ENCODE peak calls at places on chromosomes 7 and 10, in ten cellular contexts. S is colonic mucosa, A is transverse colon, T is heart right ventricle, Z is HCT116, F is mammary epithelial cell, B is left ventricle myocardium inferior, V is heart left ventricle, L is hepatocyte, C is Panc1. U is an unnamed sample. For H3K4me1, the result is how much of the 10 kb centered on the place peaks cover.

GRCh38 chr7:2477447-2478386 is 1.5 kb upstream of the GRIFIN start:
- DNase-seq in Z (peak), S (peak), A (peak), F (peak), T (peak), B (peak), L (peak), V (peak), C (no peak), U (peak)

GRCh38 chr10:93106631-93107072 is 33.0 kb downstream of the CYP26A1 start:
- DNase-seq in A (no peak), L (no peak), C (no peak), T (no peak), Z (no peak), V (no peak), F (no peak), S (no peak), B (no peak), U (no peak)

GRCh38 chr7:150735596-150736358 is 1.4 kb upstream of the GIMAP5 start:
- DNase-seq in A (no peak), L (no peak), B (no peak), T (no peak), V (no peak), S (no peak), C (no peak), F (no peak), Z (no peak), U (no peak)

GRCh38 chr10:86661161-86662025 is 6.9 kb upstream of the LDB3 start:
- DNase-seq in V (peak), F (peak), T (peak), Z (no peak), L (no peak), A (no peak), C (no peak), B (peak), S (no peak), U (no peak)

GRCh38 chr7:41448104-41448503 is 254.8 kb downstream of the INHBA start:
- DNase-seq in B (no peak), F (no peak), Z (no peak), L (no peak), A (no peak), S (no peak), T (no peak), C (no peak), V (no peak), U (no peak)

GRCh38 chr10:114374141-114374791 is 30.0 kb downstream of the AFAP1L2 start:
- DNase-seq in A (peak), L (peak), V (peak), T (peak), S (peak), B (peak), Z (no peak), C (no peak), F (no peak), U (no peak)

GRCh38 chr10:68301790-68302502 is 29.9 kb upstream of the HNRNPH3 start:
- DNase-seq in Z (peak), F (peak), L (peak), V (no peak), B (no peak), T (no peak), A (no peak), S (no peak), C (peak), U (no peak)

GRCh38 chr7:151745090-151745638 is 131.8 kb downstream of the PRKAG2 start:
- DNase-seq in V (peak), B (peak), A (peak), T (peak), C (peak), F (peak), L (peak), S (peak), Z (peak), U (peak)

GRCh38 chr10:31947144-31947926 is 18.7 kb upstream of the ARHGAP12 start:
- DNase-seq in S (peak), A (no peak), L (peak), T (peak), B (no peak), F (peak), C (no peak), V (no peak), Z (peak), U (peak)

GRCh38 chr7:70630647-70631457 is 501.1 kb upstream of the GALNT17 start:
- DNase-seq in S (no peak), Z (no peak), B (peak), V (peak), L (peak), C (no peak), T (no peak), F (no peak), A (no peak), U (peak)

GRCh38 chr10:100774876-100775275 is 29.5 kb downstream of the PAX2 start:
- DNase-seq in B (no peak), V (no peak), Z (no peak), L (no peak), A (no peak), S (no peak), F (no peak), C (no peak), T (no peak), U (no peak)

GRCh38 chr7:118013252-118014010 is 140.2 kb upstream of the CTTNBP2 start:
- DNase-seq in F (no peak), L (no peak), Z (no peak), T (no peak), A (no peak), S (no peak), B (no peak), C (no peak), V (no peak), U (no peak)

GRCh38 chr10:50618624-50619023 is 5.1 kb downstream of the SGMS1 start:
- DNase-seq in A (no peak), B (no peak), S (no peak), F (peak), V (no peak), T (no peak), C (no peak), Z (no peak), L (no peak), U (no peak)

GRCh38 chr7:106613861-106614560 is 46.9 kb downstream of the CCDC71L start:
- DNase-seq in F (no peak), C (no peak), V (no peak), B (no peak), T (no peak), L (no peak), A (no peak), S (no peak), Z (no peak), U (no peak)

GRCh38 chr7:106071356-106071998 is 40.6 kb downstream of the SYPL1 start:
- DNase-seq in F (no peak), C (no peak), Z (no peak), A (peak), T (no peak), V (no peak), B (no peak), L (no peak), S (peak), U (no peak)

GRCh38 chr10:10320981-10321380 is 696.7 kb upstream of the CELF2 start:
- DNase-seq in F (peak), B (no peak), A (no peak), T (no peak), S (no peak), L (no peak), V (no peak), C (no peak), Z (no peak), U (no peak)

GRCh38 chr10:393346-393745 is 258.1 kb downstream of the ZMYND11 start:
- DNase-seq in L (no peak), Z (no peak), T (no peak), V (no peak), C (no peak), B (no peak), S (no peak), A (no peak), F (no peak), U (peak)

GRCh38 chr7:2952316-2952715 is 91.4 kb downstream of the CARD11 start:
- DNase-seq in Z (no peak), F (no peak), L (no peak), C (no peak), A (no peak), S (no peak), T (no peak), B (no peak), V (no peak), U (peak)

GRCh38 chr10:84681781-84682180 is 353.4 kb downstream of the CCSER2 start:
- DNase-seq in V (no peak), B (no peak), Z (no peak), F (no peak), S (no peak), C (no peak), T (no peak), L (no peak), A (no peak), U (no peak)

GRCh38 chr7:106287786-106288185 is 3.0 kb upstream of the NAMPT start:
- DNase-seq in C (no peak), A (peak), L (no peak), S (peak), F (no peak), V (no peak), Z (no peak), T (no peak), B (no peak), U (no peak)

DNA sequence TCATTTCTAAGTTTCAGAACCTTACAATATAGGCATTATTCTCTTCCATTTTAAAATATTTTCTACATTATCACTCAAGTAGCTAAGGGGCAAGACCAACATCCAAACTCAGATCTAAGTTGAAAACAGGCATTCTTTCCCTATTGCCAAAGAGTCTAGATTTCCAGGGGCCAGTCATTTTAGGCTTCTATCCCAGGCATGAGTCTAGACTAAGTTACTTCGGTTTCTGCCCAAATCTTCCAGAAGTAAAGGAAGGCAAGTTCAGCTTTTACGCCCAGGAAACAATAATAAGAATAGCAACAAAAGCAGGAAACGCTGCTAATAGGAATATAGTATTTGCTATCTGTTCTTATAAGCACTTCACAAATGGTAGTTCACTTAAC is 189.9 kb downstream of the DGKI start:
- DNase-seq in B (no peak), V (no peak), T (no peak), L (no peak), Z (no peak), S (no peak), C (no peak), F (no peak), A (no peak), U (no peak)
- H3K27ac ChIP-seq in B (peak), V (no peak), T (peak), L (no peak), Z (no peak), S (no peak), C (no peak), F (no peak), A (no peak), U (peak)

GRCh38 chr7:831596-832291 is 532 bp upstream of the SUN1 start:
- DNase-seq in B (no peak), S (no peak), L (peak), Z (peak), V (no peak), F (peak), A (no peak), T (no peak), C (peak), U (no peak)
- H3K4me1 ChIP-seq in B (half or more), S (under half), L (under half), Z (under half), V (half or more), F (half or more), A (under half), T (half or more), C (under half), U (half or more)

DNA sequence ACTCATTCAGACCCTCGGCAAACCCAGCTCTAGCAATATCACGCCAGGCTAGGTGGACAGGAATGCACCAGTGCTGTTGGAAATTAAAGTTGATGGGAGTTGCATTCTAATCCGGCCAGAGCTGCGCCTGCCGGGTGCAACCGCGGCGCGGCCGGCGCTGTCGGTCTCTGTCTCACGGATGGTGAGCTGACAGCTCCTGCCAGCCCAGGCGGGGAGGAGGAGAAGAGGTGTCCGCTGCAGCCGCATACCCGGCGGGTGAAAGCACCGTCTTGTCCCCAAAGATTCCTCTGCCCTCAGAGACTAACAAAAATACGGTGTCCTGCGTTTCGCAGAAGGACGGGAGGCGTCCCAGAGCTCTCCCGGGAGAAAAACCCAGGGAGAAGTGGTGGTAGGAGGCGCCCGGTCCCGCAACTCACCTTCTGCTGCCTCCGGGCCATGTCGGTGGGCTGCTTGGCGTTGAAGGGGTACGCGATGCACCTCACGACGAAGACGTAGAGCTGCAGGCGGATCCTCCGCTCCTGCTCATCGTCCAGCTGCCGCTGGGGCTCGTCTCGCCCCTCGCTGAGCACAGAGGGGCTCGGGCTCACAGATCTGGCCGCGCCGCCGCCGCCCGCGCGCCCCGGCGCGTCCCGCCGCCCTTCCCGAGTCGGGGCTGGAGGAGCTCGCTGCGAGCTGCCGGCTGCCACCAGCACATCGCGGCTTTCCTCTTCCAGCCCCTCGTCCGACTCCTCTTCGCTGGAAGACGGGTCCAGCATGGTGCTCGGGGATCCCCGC is 490 bp downstream of the CADPS2 start:
- DNase-seq in F (peak), A (peak), T (peak), B (peak), Z (no peak), V (peak), C (no peak), S (peak), L (peak), U (peak)
- TF ChIP-seq CTCF in F (no peak), A (peak), T (no peak), B (peak), Z (no peak), V (no peak), C (no peak), S (no peak), L (no peak), U (no peak)

GRCh38 chr7:101880536-101881443 is 63.4 kb downstream of the CUX1 start:
- DNase-seq in F (peak), L (no peak), T (no peak), C (peak), A (no peak), B (no peak), Z (no peak), V (no peak), S (no peak), U (no peak)
- H3K27ac ChIP-seq in F (peak), L (peak), T (peak), C (peak), A (peak), B (peak), Z (no peak), V (peak), S (peak), U (peak)

DNA sequence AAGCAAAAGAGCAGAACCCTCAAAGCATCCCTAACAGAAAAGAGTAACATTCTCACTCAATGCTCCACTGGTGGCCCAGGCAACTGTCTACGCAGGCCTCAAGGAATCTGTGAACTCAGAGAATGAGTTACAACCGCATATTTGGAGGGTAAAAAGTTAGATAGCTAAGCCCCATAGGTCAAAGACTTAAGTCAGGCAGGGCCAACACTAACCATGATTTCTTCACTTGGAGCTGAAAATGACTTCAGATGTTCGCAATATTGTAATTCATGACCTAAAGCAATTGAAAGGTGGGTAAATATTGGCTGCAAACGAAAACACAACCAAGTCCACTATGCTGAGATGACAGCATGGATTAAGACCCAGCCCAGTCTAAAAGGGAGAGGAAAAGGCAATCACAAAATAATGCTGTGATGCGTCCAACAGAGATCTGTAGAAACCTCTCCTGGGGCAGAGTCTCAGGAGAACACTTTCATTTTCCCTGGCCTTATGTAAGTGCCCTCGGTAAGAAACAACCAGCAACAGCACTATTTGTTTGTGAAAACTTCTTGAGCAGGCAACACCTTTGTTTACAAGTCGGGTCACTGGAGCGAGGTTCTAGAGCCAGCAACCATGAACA is 176.5 kb downstream of the TNS3 start:
- DNase-seq in L (no peak), B (no peak), C (no peak), S (no peak), Z (no peak), F (no peak), A (no peak), V (no peak), T (no peak), U (no peak)
- H3K4me1 ChIP-seq in L (under half), B (under half), C (half or more), S (under half), Z (under half), F (under half), A (under half), V (under half), T (under half), U (under half)

GRCh38 chr10:17476073-17476472 is 21.7 kb upstream of the ST8SIA6 start:
- DNase-seq in F (no peak), T (no peak), A (no peak), Z (no peak), L (no peak), B (no peak), V (no peak), S (no peak), C (no peak), U (no peak)

GRCh38 chr10:17473228-17473950 is 19.0 kb upstream of the ST8SIA6 start:
- DNase-seq in L (no peak), S (no peak), B (no peak), F (no peak), T (no peak), A (no peak), C (no peak), Z (no peak), V (no peak), U (no peak)

GRCh38 chr10:17472481-17473227 is 18.3 kb upstream of the ST8SIA6 start:
- DNase-seq in V (no peak), L (no peak), T (no peak), A (no peak), Z (no peak), F (no peak), C (no peak), S (no peak), B (no peak), U (no peak)

GRCh38 chr10:17475661-17476060 is 21.3 kb upstream of the ST8SIA6 start:
- DNase-seq in V (no peak), F (no peak), C (no peak), T (no peak), A (no peak), B (no peak), S (no peak), L (no peak), Z (no peak), U (no peak)

DNA sequence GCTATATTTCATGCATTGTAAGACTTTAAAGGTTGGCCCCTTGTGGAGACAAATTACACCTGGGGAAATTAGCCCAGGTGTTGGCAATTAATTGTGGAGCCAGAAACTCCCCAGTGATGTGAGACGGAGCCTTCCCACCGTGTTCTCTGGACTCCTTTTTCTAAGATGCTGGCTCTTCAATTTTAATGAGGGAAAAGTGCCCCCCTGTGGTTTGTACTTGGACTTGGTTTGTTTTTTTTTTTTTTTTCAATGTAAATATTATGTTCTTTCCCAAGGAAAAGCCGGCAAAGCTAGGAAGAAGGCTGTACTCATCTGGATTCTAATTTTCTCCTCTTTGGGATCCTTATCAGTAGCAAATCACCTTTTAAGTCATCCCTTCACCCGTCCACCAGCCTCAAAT is 20.2 kb upstream of the ST8SIA6 start:
- DNase-seq in F (no peak), V (no peak), A (no peak), L (peak), S (no peak), Z (peak), T (no peak), C (no peak), B (no peak), U (no peak)
- TF ChIP-seq CTCF in F (peak), V (no peak), A (no peak), L (peak), S (no peak), Z (peak), T (no peak), C (peak), B (no peak), U (no peak)

DNA sequence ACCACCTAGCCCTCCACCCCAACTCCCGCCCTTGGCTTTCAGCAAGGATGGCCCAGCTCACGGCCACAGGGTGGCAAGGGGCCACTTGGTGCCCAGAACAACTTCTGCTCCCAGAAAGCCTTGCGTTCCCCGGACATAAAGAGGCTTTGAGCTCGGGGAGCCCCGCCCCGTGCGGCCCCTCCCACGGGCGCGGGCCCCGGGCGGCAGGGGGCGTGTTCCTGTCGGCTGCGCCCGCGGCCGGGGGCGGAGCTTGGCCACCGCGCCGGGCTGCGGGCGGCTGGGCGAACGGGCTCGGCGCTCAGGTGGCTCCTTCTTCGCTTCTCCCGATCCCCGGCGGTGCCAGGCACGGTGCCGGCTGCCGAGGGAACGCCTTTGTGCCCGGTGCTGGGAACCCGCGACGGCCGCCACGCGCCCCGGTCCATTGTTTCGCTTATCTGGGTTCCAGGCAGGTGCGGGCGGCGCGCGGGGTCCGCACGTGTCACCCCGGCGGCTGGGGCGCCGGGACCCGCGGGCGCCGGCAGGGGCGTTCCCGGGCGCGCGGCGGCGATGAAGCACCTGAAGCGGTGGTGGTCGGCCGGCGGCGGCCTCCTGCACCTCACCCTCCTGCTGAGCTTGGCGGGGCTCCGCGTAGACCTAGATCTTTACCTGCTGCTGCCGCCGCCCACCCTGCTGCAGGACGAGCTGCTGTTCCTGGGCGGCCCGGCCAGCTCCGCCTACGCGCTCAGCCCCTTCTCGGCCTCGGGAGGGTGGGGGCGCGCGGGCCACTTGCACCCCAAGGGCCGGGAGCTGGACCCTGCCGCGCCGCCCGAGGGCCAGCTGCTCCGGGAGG is at the start of gene NFE2L3:
- DNase-seq in Z (peak), B (peak), L (peak), T (peak), A (peak), F (peak), V (peak), C (no peak), S (peak), U (peak)
- H3K27ac ChIP-seq in Z (peak), B (peak), L (no peak), T (peak), A (peak), F (peak), V (no peak), C (peak), S (peak), U (no peak)

GRCh38 chr7:50309736-50310135 is 5.2 kb downstream of the IKZF1 start:
- DNase-seq in F (no peak), B (no peak), L (no peak), Z (no peak), C (no peak), V (no peak), A (no peak), T (no peak), S (no peak), U (no peak)
- H3K4me1 ChIP-seq in F (under half), B (under half), L (under half), Z (under half), C (under half), V (under half), A (under half), T (half or more), S (under half), U (under half)

GRCh38 chr7:50978633-50979215 is 196.0 kb upstream of the GRB10 start:
- DNase-seq in V (no peak), S (no peak), B (no peak), T (no peak), C (no peak), F (no peak), L (no peak), A (no peak), Z (no peak), U (no peak)
- TF ChIP-seq CTCF in V (no peak), S (no peak), B (no peak), T (no peak), C (peak), F (peak), L (no peak), A (no peak), Z (peak), U (no peak)

U was measured in tibial artery.